ENCODE peak calls at places on chromosomes 5 and 9, in six cellular contexts. K, B, X, S, W and F are unnamed samples.

GRCh38 chr5:96150007-96150406 is 188.4 kb upstream of the ELL2 start:
- DNase-seq in K (no peak), B (no peak), X (no peak), S (no peak), W (no peak), F (no peak)

GRCh38 chr9:133149130-133150015 is 14.3 kb downstream of the GBGT1 start:
- DNase-seq in K (peak), B (peak), X (peak), S (peak), W (peak), F (peak)

GRCh38 chr5:92560698-92561361 is 1020.2 kb downstream of the NR2F1-AS1 start:
- DNase-seq in K (no peak), B (no peak), X (no peak), S (no peak), W (no peak), F (no peak)

GRCh38 chr5:102670224-102670836 is 84.8 kb upstream of the PAM start:
- DNase-seq in K (peak), B (no peak), X (no peak), S (no peak), W (no peak), F (no peak)

GRCh38 chr5:111934511-111934910 is 177.5 kb upstream of the NREP start:
- DNase-seq in K (no peak), B (no peak), X (no peak), S (no peak), W (no peak), F (no peak)

GRCh38 chr5:138439537-138440225 is 824 bp downstream of the REEP2 start:
- DNase-seq in K (no peak), B (no peak), X (no peak), S (no peak), W (no peak), F (no peak)

GRCh38 chr9:104912606-104913005 is 15.3 kb downstream of the ABCA1 start:
- DNase-seq in K (no peak), B (no peak), X (no peak), S (no peak), W (no peak), F (no peak)

GRCh38 chr9:92610470-92611420 is 59.2 kb downstream of the IPPK start:
- DNase-seq in K (peak), B (no peak), X (no peak), S (no peak), W (no peak), F (no peak)

GRCh38 chr5:111134080-111134479 is 41.9 kb downstream of the WDR36 start:
- DNase-seq in K (no peak), B (no peak), X (no peak), S (no peak), W (no peak), F (no peak)

GRCh38 chr5:119179857-119180641 is 109.2 kb downstream of the DMXL1 start:
- DNase-seq in K (no peak), B (no peak), X (no peak), S (no peak), W (no peak), F (no peak)

GRCh38 chr5:143435207-143435657 is 31.7 kb upstream of the NR3C1 start:
- DNase-seq in K (no peak), B (peak), X (no peak), S (no peak), W (peak), F (no peak)

GRCh38 chr5:127440831-127441230 is 76.6 kb upstream of the PRRC1 start:
- DNase-seq in K (no peak), B (no peak), X (no peak), S (no peak), W (no peak), F (no peak)

GRCh38 chr9:81613002-81613750 is 76.2 kb downstream of the TLE1 start:
- DNase-seq in K (peak), B (no peak), X (peak), S (peak), W (no peak), F (no peak)

GRCh38 chr9:121688149-121688680 is 36.8 kb downstream of the DAB2IP start:
- DNase-seq in K (peak), B (no peak), X (no peak), S (no peak), W (no peak), F (no peak)

GRCh38 chr9:137189297-137190295 is 1.1 kb downstream of the SSNA1 start:
- DNase-seq in K (no peak), B (no peak), X (no peak), S (no peak), W (no peak), F (no peak)

GRCh38 chr9:120916573-120916972 is 10.0 kb downstream of the TRAF1 start:
- DNase-seq in K (peak), B (no peak), X (peak), S (peak), W (no peak), F (no peak)

GRCh38 chr5:77973253-77973609 is 197.1 kb upstream of the TBCA start:
- DNase-seq in K (no peak), B (no peak), X (no peak), S (no peak), W (no peak), F (no peak)

GRCh38 chr9:89766981-89767380 is 162.2 kb downstream of the GADD45G start:
- DNase-seq in K (no peak), B (no peak), X (no peak), S (no peak), W (no peak), F (no peak)

GRCh38 chr5:32780508-32780919 is 69.4 kb downstream of the NPR3 start:
- DNase-seq in K (no peak), B (no peak), X (no peak), S (no peak), W (no peak), F (no peak)

GRCh38 chr5:155878991-155879575 is 447.9 kb upstream of the SGCD start:
- DNase-seq in K (no peak), B (no peak), X (no peak), S (no peak), W (no peak), F (no peak)

GRCh38 chr9:117739620-117740347 is 35.6 kb downstream of the TLR4 start:
- DNase-seq in K (no peak), B (no peak), X (no peak), S (no peak), W (no peak), F (no peak)

GRCh38 chr5:151067632-151068031 is 13.2 kb downstream of the TNIP1 start:
- DNase-seq in K (no peak), B (no peak), X (no peak), S (no peak), W (no peak), F (no peak)
- H3K27ac ChIP-seq in K (peak), B (no peak), X (no peak), S (no peak), W (no peak), F (no peak)

GRCh38 chr9:128117613-128118471 is 9.7 kb downstream of the PTGES2 start:
- DNase-seq in K (peak), B (peak), X (peak), S (peak), W (peak), F (peak)
- H3K4me3 ChIP-seq in K (no peak), B (no peak), X (no peak), S (no peak), W (no peak), F (no peak)

GRCh38 chr9:13278023-13278367 is 1.5 kb downstream of the MPDZ start:
- DNase-seq in K (no peak), B (no peak), X (no peak), S (no peak), W (no peak), F (no peak)

GRCh38 chr9:13274901-13275641 is 4.4 kb downstream of the MPDZ start:
- DNase-seq in K (no peak), B (no peak), X (no peak), S (no peak), W (no peak), F (no peak)

GRCh38 chr9:13281356-13282016 is 2.0 kb upstream of the MPDZ start:
- DNase-seq in K (no peak), B (no peak), X (no peak), S (no peak), W (no peak), F (no peak)

GRCh38 chr9:13279284-13280162 is at the start of gene MPDZ:
- DNase-seq in K (peak), B (no peak), X (peak), S (peak), W (no peak), F (no peak)

DNA sequence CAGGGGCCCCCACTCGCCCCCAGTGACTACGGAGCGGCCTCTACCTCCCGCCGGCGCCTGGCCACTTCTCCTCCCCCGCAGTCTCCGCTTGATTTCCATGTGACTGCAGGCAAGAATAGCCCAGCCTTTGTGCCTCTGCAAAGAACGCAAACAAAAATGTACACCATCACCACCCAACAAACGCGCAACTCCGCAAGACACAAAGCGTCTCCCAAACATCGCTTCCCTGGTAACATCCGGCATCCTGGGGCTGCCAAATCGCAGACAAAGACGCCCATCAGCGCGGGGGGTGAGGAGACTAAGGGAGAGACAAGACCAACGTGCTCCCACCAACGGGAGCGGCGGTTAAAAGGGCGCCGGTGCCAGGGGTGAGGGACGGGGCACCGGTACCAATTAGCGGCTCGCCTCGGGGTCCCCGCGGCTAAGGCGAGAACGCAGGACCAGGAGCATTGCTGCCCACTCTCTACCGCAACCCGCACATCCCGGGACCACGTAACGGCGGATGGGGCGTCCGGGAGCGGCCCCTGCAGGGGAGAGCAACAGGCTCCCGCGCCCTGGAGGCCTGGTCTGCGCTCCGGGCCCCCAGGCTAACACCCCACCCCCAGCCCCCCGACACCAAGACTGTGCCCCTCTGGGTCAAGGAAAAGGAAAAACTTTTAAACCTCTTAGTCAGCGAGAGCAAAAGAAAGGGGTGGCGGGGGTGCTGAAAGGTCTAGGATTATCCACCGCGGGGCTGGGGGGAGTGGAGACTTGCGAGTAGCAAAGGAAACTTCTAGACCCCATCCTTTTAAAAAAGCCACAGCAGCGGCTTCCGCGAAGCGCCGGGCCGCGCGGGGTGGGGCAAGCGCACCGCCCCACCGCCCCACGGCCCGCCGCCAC is 885 bp downstream of the MPDZ start:
- DNase-seq in K (peak), B (no peak), X (peak), S (peak), W (no peak), F (no peak)
- H3K27ac ChIP-seq in K (peak), B (no peak), X (peak), S (peak), W (no peak), F (no peak)

GRCh38 chr9:130662927-130663257 is 1.5 kb upstream of the PRDM12 start:
- DNase-seq in K (no peak), B (no peak), X (no peak), S (no peak), W (no peak), F (no peak)
- H3K4me3 ChIP-seq in K (no peak), B (peak), X (no peak), S (peak), W (no peak), F (peak)

GRCh38 chr5:57346336-57346735 is 136.3 kb downstream of the ACTBL2 start:
- DNase-seq in K (no peak), B (no peak), X (no peak), S (no peak), W (no peak), F (no peak)

GRCh38 chr5:57348376-57348775 is 134.2 kb downstream of the ACTBL2 start:
- DNase-seq in K (no peak), B (no peak), X (no peak), S (no peak), W (no peak), F (no peak)

GRCh38 chr5:57349214-57349613 is 133.4 kb downstream of the ACTBL2 start:
- DNase-seq in K (no peak), B (no peak), X (no peak), S (no peak), W (no peak), F (no peak)
- H3K27ac ChIP-seq in K (no peak), B (no peak), X (no peak), S (no peak), W (no peak), F (no peak)

DNA sequence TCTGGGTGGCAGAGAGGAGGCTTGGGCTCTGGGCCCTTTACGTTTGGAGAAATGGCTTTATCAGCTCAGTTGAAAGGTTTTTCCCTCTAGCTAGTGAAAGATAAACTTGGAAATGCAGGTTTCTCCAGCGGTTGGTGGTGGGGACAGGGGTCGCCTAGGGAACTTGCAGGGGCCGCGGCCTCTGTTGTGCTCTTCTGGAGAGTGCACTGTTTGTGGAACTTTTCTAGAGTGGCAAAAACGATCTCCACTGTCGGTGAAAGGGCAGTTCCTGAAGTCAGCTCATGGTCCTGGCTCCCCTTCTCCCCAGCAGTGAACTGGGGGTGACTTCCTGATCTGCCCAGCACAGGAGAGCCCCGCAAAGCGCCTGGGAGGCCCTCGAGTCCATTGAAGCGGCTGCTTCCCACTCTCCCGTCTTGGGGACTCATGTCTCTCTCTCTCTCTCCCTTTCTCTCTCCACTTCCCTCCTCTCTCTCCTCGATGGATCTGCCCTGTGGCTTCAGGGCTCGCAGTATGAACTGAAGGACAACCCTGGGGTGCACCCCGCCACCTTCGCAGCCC is 3.2 kb downstream of the IRX1 start:
- DNase-seq in K (no peak), B (no peak), X (no peak), S (no peak), W (no peak), F (no peak)
- H3K4me3 ChIP-seq in K (no peak), B (no peak), X (no peak), S (no peak), W (no peak), F (no peak)

DNA sequence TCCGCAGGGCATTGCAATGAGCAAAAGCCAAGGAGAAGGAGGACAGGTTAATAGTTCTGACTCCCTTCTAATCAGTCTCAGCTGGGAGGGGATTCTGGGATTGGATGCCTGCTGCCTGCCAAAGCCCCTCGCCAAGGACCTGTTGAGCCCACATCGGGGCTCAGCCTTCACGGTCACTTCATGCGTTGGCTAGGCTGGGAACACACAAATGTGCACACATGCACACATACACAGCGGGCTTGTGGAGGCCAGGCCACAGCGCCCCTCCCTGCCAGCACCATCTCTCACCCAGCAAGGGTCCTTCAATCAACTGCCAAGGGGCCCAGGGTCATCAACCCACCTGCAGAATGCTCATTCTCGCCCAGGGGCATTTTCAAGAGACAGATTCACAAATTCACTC is 113.9 kb downstream of the C5orf15 start:
- DNase-seq in K (peak), B (no peak), X (no peak), S (no peak), W (no peak), F (no peak)
- H3K27ac ChIP-seq in K (no peak), B (no peak), X (no peak), S (no peak), W (no peak), F (no peak)

DNA sequence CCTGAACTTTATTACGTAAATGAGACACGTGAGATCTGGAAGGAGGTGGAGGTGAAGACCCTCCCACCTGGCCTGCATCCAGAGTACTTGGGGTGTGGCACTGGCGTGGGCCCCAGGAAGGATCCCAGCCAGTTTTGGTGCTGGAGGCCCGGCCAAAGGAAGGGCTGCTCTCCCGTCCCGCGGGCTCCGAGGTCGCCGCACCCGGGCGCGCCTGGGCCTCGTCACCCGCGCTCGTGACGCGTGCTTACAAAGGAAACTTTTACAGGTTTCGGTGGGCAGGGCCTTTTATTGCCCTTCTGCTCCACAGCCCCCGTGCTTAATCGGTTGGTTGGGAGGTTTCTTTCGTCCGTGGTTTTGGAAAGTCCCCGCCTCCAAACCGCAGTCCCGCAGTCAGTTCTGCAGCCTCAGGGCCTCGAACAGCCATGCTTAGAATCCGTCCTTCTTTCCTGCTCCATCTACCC is 29.2 kb downstream of the CDKN2A start:
- DNase-seq in K (peak), B (peak), X (no peak), S (peak), W (peak), F (peak)
- H3K4me3 ChIP-seq in K (peak), B (peak), X (peak), S (peak), W (peak), F (peak)

GRCh38 chr9:127199001-127199791 is 65.4 kb upstream of the GARNL3 start:
- DNase-seq in K (peak), B (peak), X (peak), S (peak), W (peak), F (peak)

GRCh38 chr9:127197861-127198430 is 66.6 kb upstream of the GARNL3 start:
- DNase-seq in K (peak), B (no peak), X (no peak), S (no peak), W (no peak), F (no peak)

GRCh38 chr9:127200106-127200862 is 64.3 kb upstream of the GARNL3 start:
- DNase-seq in K (peak), B (no peak), X (no peak), S (no peak), W (peak), F (no peak)

GRCh38 chr9:127197186-127197860 is 67.3 kb upstream of the GARNL3 start:
- DNase-seq in K (peak), B (no peak), X (no peak), S (no peak), W (no peak), F (no peak)

DNA sequence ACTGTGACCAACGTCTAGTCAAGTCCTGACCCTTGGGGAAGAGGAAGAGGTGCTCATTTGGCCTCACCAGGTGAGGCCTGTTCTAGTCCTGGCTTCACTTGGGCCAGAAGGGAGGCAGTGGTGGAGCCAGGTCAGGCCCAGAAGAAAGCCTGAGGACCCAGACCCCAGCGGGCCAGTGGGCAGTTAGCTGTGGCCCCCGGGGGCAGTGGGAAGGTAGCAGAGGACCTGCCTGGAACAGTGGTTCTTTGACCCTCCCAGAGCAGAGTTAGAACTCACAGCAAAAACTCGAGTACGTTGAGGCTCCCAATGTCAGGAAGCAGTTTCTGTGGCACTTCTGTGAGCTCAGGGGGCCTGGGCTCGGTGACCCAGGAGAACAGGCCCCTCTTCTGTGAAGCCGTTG is 66.0 kb upstream of the GARNL3 start:
- DNase-seq in K (peak), B (no peak), X (no peak), S (no peak), W (no peak), F (no peak)
- H3K27ac ChIP-seq in K (peak), B (no peak), X (no peak), S (peak), W (no peak), F (no peak)